ENCODE peak calls at places on chromosomes 7 and 10, in seven cellular contexts. X is activated T-helper 1 cell treated with Interleukin-2 at 50 U/mL for 16 hours, P is memory B cell, M is fibroblast of the conjunctiva, G is AG08396, Q is retina, T is neural crest cell. F is an unnamed sample.
A peak's percentile ranks its signal among the peaks of the same experiment; 100 is the strongest.

GRCh38 chr7:47461161-47461560 is 120.8 kb downstream of the TNS3 start:
- DNase-seq in X (no peak), P (no peak), M (no peak), G (peak; percentile 50), Q (no peak), T (no peak), F (no peak)

GRCh38 chr10:24716295-24716694 is 7.4 kb downstream of the ARHGAP21 start:
- DNase-seq in X (no peak), P (no peak), M (no peak), G (no peak), Q (no peak), T (no peak), F (no peak)

GRCh38 chr10:121088524-121088923 is 237.4 kb downstream of the WDR11 start:
- DNase-seq in X (no peak), P (no peak), M (no peak), G (no peak), Q (no peak), T (no peak), F (no peak)

GRCh38 chr10:80443531-80443974 is 10.6 kb upstream of the TSPAN14 start:
- DNase-seq in X (no peak), P (no peak), M (no peak), G (peak; percentile 43), Q (no peak), T (no peak), F (peak; percentile 40)

GRCh38 chr10:11824376-11824775 is 1.2 kb downstream of the PROSER2 start:
- DNase-seq in X (no peak), P (no peak), M (no peak), G (no peak), Q (no peak), T (no peak), F (peak; percentile 9)

GRCh38 chr7:16647435-16647960 is 1.5 kb downstream of the BZW2 start:
- DNase-seq in X (no peak), P (no peak), M (no peak), G (no peak), Q (peak; percentile 12), T (no peak), F (no peak)

GRCh38 chr10:116809528-116810500 is 39.5 kb upstream of the ENO4 start:
- DNase-seq in X (no peak), P (no peak), M (no peak), G (peak; percentile 24), Q (peak; percentile 56), T (peak; percentile 28), F (no peak)

GRCh38 chr10:81943583-81943982 is 68.6 kb downstream of the NRG3 start:
- DNase-seq in X (no peak), P (no peak), M (no peak), G (no peak), Q (no peak), T (no peak), F (no peak)

GRCh38 chr10:125911145-125911544 is 14.8 kb downstream of the FANK1 start:
- DNase-seq in X (no peak), P (no peak), M (no peak), G (no peak), Q (no peak), T (no peak), F (no peak)

GRCh38 chr10:78605800-78606350 is 462.9 kb upstream of the ZMIZ1 start:
- DNase-seq in X (no peak), P (no peak), M (no peak), G (no peak), Q (no peak), T (no peak), F (no peak)

GRCh38 chr7:155835446-155836215 is 23.4 kb upstream of the SHH start:
- DNase-seq in X (no peak), P (no peak), M (no peak), G (no peak), Q (no peak), T (no peak), F (no peak)

GRCh38 chr10:15141136-15142067 is 27.1 kb downstream of the NMT2 start:
- DNase-seq in X (no peak), P (peak; percentile 72), M (no peak), G (no peak), Q (peak; percentile 51), T (no peak), F (no peak)

GRCh38 chr7:21526007-21526406 is 16.8 kb upstream of the DNAH11 start:
- DNase-seq in X (no peak), P (no peak), M (no peak), G (no peak), Q (no peak), T (no peak), F (no peak)

GRCh38 chr7:107661081-107661864 is 645 bp downstream of the SLC26A4 start:
- DNase-seq in X (peak; percentile 11), P (peak; percentile 53), M (no peak), G (peak; percentile 52), Q (peak; percentile 80), T (peak; percentile 43), F (peak; percentile 64)

GRCh38 chr7:157224627-157225026 is 85.9 kb downstream of the UBE3C start:
- DNase-seq in X (no peak), P (no peak), M (peak; percentile 32), G (no peak), Q (no peak), T (no peak), F (no peak)

GRCh38 chr10:43852141-43852540 is 203.5 kb upstream of the ZNF32 start:
- DNase-seq in X (no peak), P (no peak), M (no peak), G (no peak), Q (no peak), T (no peak), F (no peak)

GRCh38 chr7:81956520-81956919 is 186.7 kb upstream of the HGF start:
- DNase-seq in X (no peak), P (no peak), M (peak; percentile 52), G (peak; percentile 42), Q (no peak), T (no peak), F (no peak)

GRCh38 chr10:124632064-124632531 is 112.1 kb downstream of the FAM53B start:
- DNase-seq in X (no peak), P (no peak), M (no peak), G (no peak), Q (no peak), T (no peak), F (peak; percentile 87)

GRCh38 chr7:151304856-151305255 is 36.8 kb upstream of the NUB1 start:
- DNase-seq in X (no peak), P (no peak), M (no peak), G (no peak), Q (no peak), T (no peak), F (no peak)

GRCh38 chr10:69734797-69735468 is 66.8 kb upstream of the COL13A1 start:
- DNase-seq in X (no peak), P (no peak), M (no peak), G (no peak), Q (no peak), T (no peak), F (no peak)

GRCh38 chr10:12350925-12351324 is 1.6 kb downstream of the CAMK1D start:
- DNase-seq in X (no peak), P (no peak), M (no peak), G (no peak), Q (no peak), T (no peak), F (no peak)

GRCh38 chr10:122504551-122504950 is 43.2 kb downstream of the HTRA1 start:
- DNase-seq in X (no peak), P (no peak), M (peak; percentile 83), G (peak; percentile 91), Q (no peak), T (no peak), F (peak; percentile 87)

GRCh38 chr10:86803156-86803555 is 46.7 kb downstream of the BMPR1A start:
- DNase-seq in X (no peak), P (no peak), M (no peak), G (no peak), Q (no peak), T (no peak), F (no peak)

GRCh38 chr7:51451751-51452465 is 135.3 kb upstream of the COBL start:
- DNase-seq in X (no peak), P (no peak), M (no peak), G (no peak), Q (peak; percentile 61), T (peak; percentile 40), F (no peak)

GRCh38 chr7:22549667-22550513 is 49.9 kb upstream of the STEAP1B start:
- DNase-seq in X (no peak), P (peak; percentile 39), M (no peak), G (no peak), Q (peak; percentile 77), T (peak; percentile 34), F (no peak)

GRCh38 chr10:122727426-122727825 is 27.8 kb upstream of the C10orf120 start:
- DNase-seq in X (no peak), P (no peak), M (no peak), G (no peak), Q (no peak), T (no peak), F (no peak)

GRCh38 chr10:13987472-13987871 is 343.3 kb downstream of the FRMD4A start:
- DNase-seq in X (no peak), P (no peak), M (no peak), G (no peak), Q (no peak), T (no peak), F (no peak)

GRCh38 chr10:104255244-104255981 is 721 bp downstream of the GSTO1 start:
- DNase-seq in X (no peak), P (no peak), M (no peak), G (peak; percentile 82), Q (peak; percentile 65), T (no peak), F (peak; percentile 15)

GRCh38 chr7:5646846-5647245 is 134.6 kb downstream of the RNF216 start:
- DNase-seq in X (no peak), P (no peak), M (peak; percentile 83), G (no peak), Q (peak; percentile 34), T (no peak), F (no peak)

GRCh38 chr7:128033246-128033645 is 2.0 kb upstream of the LRRC4 start:
- DNase-seq in X (no peak), P (no peak), M (no peak), G (no peak), Q (no peak), T (no peak), F (no peak)

F was measured in prostate gland.